ENCODE peak calls at places on chromosomes 1 and 21, in four cellular contexts. Q, M, E and C are unnamed samples.

GRCh38 chr21:33114276-33114675 is 44.3 kb downstream of the OLIG1 start:
- DNase-seq in M (no peak), E (no peak), Q (no peak), C (no peak)

GRCh38 chr1:15211424-15211823 is 35.6 kb upstream of the FHAD1 start:
- DNase-seq in Q (no peak), E (no peak), M (no peak), C (no peak)

GRCh38 chr1:208557046-208557445 is 312.9 kb upstream of the PLXNA2 start:
- DNase-seq in E (no peak), M (no peak), Q (no peak), C (no peak)

GRCh38 chr1:54836594-54836993 is 35.5 kb upstream of the TTC22 start:
- DNase-seq in E (no peak), Q (no peak), M (no peak), C (no peak)

GRCh38 chr21:45857761-45858160 is 123.8 kb upstream of the COL6A1 start:
- DNase-seq in M (no peak), E (no peak), Q (no peak), C (no peak)

GRCh38 chr1:26787381-26787705 is 407 bp upstream of the PIGV start:
- DNase-seq in Q (no peak), M (peak), E (no peak), C (peak)

GRCh38 chr1:93980320-93980744 is 71.1 kb upstream of the GCLM start:
- DNase-seq in E (no peak), M (no peak), Q (no peak), C (peak)

GRCh38 chr1:2971146-2971501 is 50.1 kb upstream of the ACTRT2 start:
- DNase-seq in E (no peak), Q (no peak), M (no peak), C (no peak)

GRCh38 chr1:220089650-220090556 is at the start of gene BPNT1:
- DNase-seq in Q (peak), E (peak), M (peak), C (peak)